ENCODE peak calls at places on chromosomes 2 and 18, in six cellular contexts. T is H9, S is SK-N-SH, Z is PC-3, X is mammary epithelial cell, R is GM12878. U is an unnamed sample.
A peak's percentile ranks its signal among the peaks of the same experiment; 100 is the strongest.

GRCh38 chr18:32318581-32318980 is 128.7 kb downstream of the MEP1B start:
- DNase-seq in T (no peak), S (no peak), X (no peak), Z (no peak), R (no peak), U (no peak)

GRCh38 chr2:172179045-172179742 is 76.5 kb upstream of the DLX2 start:
- DNase-seq in S (no peak), T (no peak), R (no peak), X (peak; percentile 98), Z (peak; percentile 88), U (no peak)

GRCh38 chr2:173590278-173590811 is 235.7 kb downstream of the CDCA7 start:
- DNase-seq in T (no peak), R (no peak), X (peak; percentile 99), Z (peak; percentile 98), S (peak; percentile 7), U (no peak)

GRCh38 chr2:197675711-197676188 is 363 bp upstream of the RFTN2 start:
- DNase-seq in R (no peak), S (no peak), X (no peak), T (peak; percentile 46), Z (no peak), U (no peak)

GRCh38 chr2:152580722-152581121 is 136.5 kb downstream of the PRPF40A start:
- DNase-seq in T (no peak), X (peak; percentile 52), R (no peak), S (no peak), Z (no peak), U (no peak)

GRCh38 chr2:137862651-137863050 is 101.6 kb upstream of the HNMT start:
- DNase-seq in X (no peak), R (no peak), S (no peak), Z (no peak), T (no peak), U (no peak)

GRCh38 chr2:108485253-108485652 is 36.2 kb downstream of the GCC2 start:
- DNase-seq in S (no peak), Z (no peak), T (no peak), R (no peak), X (no peak), U (no peak)

GRCh38 chr2:173922068-173922467 is 43.1 kb downstream of the SP3 start:
- DNase-seq in R (no peak), Z (no peak), S (no peak), X (no peak), T (no peak), U (no peak)

GRCh38 chr18:12279781-12280531 is 25.8 kb downstream of the CIDEA start:
- DNase-seq in S (no peak), Z (no peak), R (no peak), T (no peak), X (no peak), U (no peak)

GRCh38 chr2:97011977-97012569 is 25.7 kb upstream of the FAM178B start:
- DNase-seq in Z (peak; percentile 72), R (peak; percentile 16), T (no peak), X (peak; percentile 53), S (peak; percentile 41), U (peak; percentile 86)

GRCh38 chr18:76491436-76491800 is 3.6 kb downstream of the ZNF516 start:
- DNase-seq in S (peak; percentile 81), X (peak; percentile 60), R (no peak), Z (no peak), T (peak; percentile 85), U (peak; percentile 96)

GRCh38 chr2:135845257-135845656 is 8.3 kb upstream of the LCT start:
- DNase-seq in Z (no peak), X (no peak), S (no peak), R (no peak), T (no peak), U (no peak)

GRCh38 chr2:238489896-238490295 is 63.2 kb downstream of the ASB1 start:
- DNase-seq in T (no peak), Z (no peak), R (no peak), X (no peak), S (no peak), U (no peak)

GRCh38 chr2:17539993-17540812 is at the start of gene VSNL1:
- DNase-seq in S (peak; percentile 96), R (no peak), Z (no peak), X (peak; percentile 94), T (peak; percentile 97), U (no peak)

GRCh38 chr18:23142285-23142929 is 7.1 kb downstream of the CABLES1 start:
- DNase-seq in R (no peak), X (peak; percentile 57), T (no peak), S (no peak), Z (peak; percentile 90), U (no peak)

GRCh38 chr2:203786912-203787311 is 80.5 kb downstream of the CD28 start:
- DNase-seq in X (no peak), R (no peak), S (peak; percentile 34), Z (no peak), T (no peak), U (no peak)

GRCh38 chr2:222320441-222321395 is 21.9 kb upstream of the PAX3 start:
- DNase-seq in R (no peak), X (no peak), S (peak; percentile 58), T (no peak), Z (no peak), U (no peak)

GRCh38 chr2:64404743-64405142 is 49.2 kb upstream of the LGALSL start:
- DNase-seq in T (peak; percentile 60), X (no peak), S (no peak), R (no peak), Z (peak; percentile 7), U (no peak)

GRCh38 chr2:119827866-119828507 is 68.3 kb downstream of the PTPN4 start:
- DNase-seq in R (no peak), S (no peak), Z (peak; percentile 63), T (no peak), X (no peak), U (no peak)

GRCh38 chr2:231927566-231927890 is 1.3 kb upstream of the NPPC start:
- DNase-seq in Z (no peak), R (no peak), S (no peak), T (no peak), X (no peak), U (no peak)

GRCh38 chr2:224941958-224942357 is 100.3 kb downstream of the DOCK10 start:
- DNase-seq in T (peak; percentile 36), Z (no peak), S (no peak), R (no peak), X (no peak), U (no peak)

GRCh38 chr2:238900511-238900910 is 52.6 kb downstream of the TWIST2 start:
- DNase-seq in R (no peak), T (no peak), S (no peak), X (no peak), Z (no peak), U (no peak)

GRCh38 chr2:3737128-3737527 is 33.8 kb downstream of the DCDC2C start:
- DNase-seq in T (no peak), R (no peak), S (no peak), Z (no peak), X (no peak), U (no peak)

GRCh38 chr2:103151046-103151445 is 389.2 kb downstream of the TMEM182 start:
- DNase-seq in R (no peak), Z (no peak), X (no peak), S (no peak), T (no peak), U (no peak)

GRCh38 chr18:2536493-2536892 is 34.8 kb downstream of the METTL4 start:
- DNase-seq in Z (peak; percentile 18), S (no peak), T (no peak), X (no peak), R (no peak), U (no peak)

GRCh38 chr2:127586746-127587295 is 51.3 kb downstream of the MYO7B start:
- DNase-seq in Z (no peak), T (no peak), S (no peak), X (no peak), R (no peak), U (no peak)

GRCh38 chr2:26461601-26462023 is 16.3 kb downstream of the OTOF start:
- DNase-seq in S (no peak), T (peak; percentile 27), X (no peak), Z (no peak), R (no peak), U (no peak)
- H3K9ac ChIP-seq in S (no peak overlapping the region), T (no peak overlapping the region), X (no peak overlapping the region), Z (no peak overlapping the region), R (no peak overlapping the region), U (no peak overlapping the region)

GRCh38 chr2:27053321-27053720 is 1.9 kb downstream of the AGBL5 start:
- DNase-seq in X (no peak), Z (no peak), R (no peak), T (no peak), S (no peak), U (no peak)

GRCh38 chr2:27053776-27054175 is 2.3 kb downstream of the AGBL5 start:
- DNase-seq in T (no peak), Z (no peak), X (no peak), S (no peak), R (no peak), U (no peak)

GRCh38 chr2:27050996-27051901 is at the start of gene AGBL5:
- DNase-seq in S (peak; percentile 100), T (peak; percentile 96), Z (peak; percentile 96), X (peak; percentile 88), R (peak; percentile 97), U (peak; percentile 98)

GRCh38 chr2:27050281-27050995 is 1.0 kb upstream of the AGBL5 start:
- DNase-seq in S (peak; percentile 93), X (peak; percentile 91), T (peak; percentile 95), R (peak; percentile 99), Z (peak; percentile 97), U (peak; percentile 97)

GRCh38 chr2:27051902-27052645 is 606 bp downstream of the AGBL5 start:
- DNase-seq in Z (no peak), S (peak; percentile 67), R (no peak), T (peak; percentile 37), X (no peak), U (peak; percentile 67)
- H2AFZ ChIP-seq in Z (peak overlapping the region; percentile 89), S (peak overlapping the region; percentile 71), R (no peak overlapping the region), T (peak overlapping the region; percentile 10), X (peak overlapping the region; percentile 87), U (peak overlapping the region; percentile 39)

DNA sequence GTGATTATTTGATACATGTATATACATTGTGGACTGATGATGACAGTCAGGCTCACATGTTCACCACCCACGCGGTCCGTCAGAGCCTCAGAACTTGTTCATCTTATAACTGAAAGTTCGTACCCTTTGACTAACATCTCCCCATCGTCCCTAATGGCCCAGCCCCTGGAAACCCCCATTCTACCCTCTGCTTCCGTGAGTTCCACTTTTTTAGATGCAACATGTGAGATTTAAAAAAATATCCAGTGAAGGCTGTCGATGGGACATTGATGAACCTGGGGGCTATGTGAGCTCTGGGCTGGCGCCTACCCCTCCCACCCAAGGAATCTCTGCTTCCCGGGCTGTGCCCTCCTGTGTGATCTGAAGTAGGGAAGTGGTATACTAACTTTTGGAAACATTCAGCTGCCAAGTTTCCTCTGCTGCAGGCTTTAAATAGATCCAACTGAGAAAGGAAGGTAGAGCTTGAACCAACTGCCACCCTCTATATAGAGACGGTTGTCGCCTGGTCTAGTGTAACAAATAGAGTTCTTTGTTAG is 163.8 kb downstream of the FAM210A start:
- DNase-seq in R (peak; percentile 93), Z (no peak), T (no peak), X (no peak), S (no peak), U (no peak)
- H3K4me1 ChIP-seq in R (peaks cover 59% of the 10 kb centered on the region), Z (no peaks in the 10 kb centered on the region), T (no peaks in the 10 kb centered on the region), X (peaks cover 9% of the 10 kb centered on the region), S (peaks cover 20% of the 10 kb centered on the region), U (peaks cover 80% of the 10 kb centered on the region)

DNA sequence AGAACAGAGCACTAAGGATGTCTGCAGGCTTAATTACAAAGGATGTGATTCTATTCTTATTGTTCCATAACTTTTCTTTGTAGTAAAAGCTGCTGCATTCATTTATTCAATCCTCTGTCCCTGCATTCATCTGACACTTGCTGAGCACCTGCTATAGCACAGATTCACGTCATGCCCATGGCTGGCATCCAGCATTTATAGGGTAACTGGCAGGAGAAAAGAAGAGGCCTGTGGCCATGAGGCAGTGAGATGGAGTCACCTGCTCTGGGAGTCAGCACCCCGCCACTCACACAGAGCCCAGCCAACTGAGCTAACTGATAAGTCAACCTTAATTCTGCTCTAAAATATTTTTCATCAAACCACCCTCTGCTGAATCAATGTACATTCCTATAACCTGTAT is 18.3 kb upstream of the CDC42EP3 start:
- DNase-seq in T (no peak), S (no peak), X (no peak), Z (peak; percentile 16), R (no peak), U (no peak)
- H3K9ac ChIP-seq in T (no peak overlapping the region), S (peak overlapping the region; percentile 48), X (no peak overlapping the region), Z (no peak overlapping the region), R (no peak overlapping the region), U (no peak overlapping the region)

U was measured in Karpas-422.